ENCODE peak calls at places on chromosomes 16 and 17, in four cellular contexts. One of them, this sample, is unnamed.

GRCh38 chr17:75853410-75853809 is 1.7 kb downstream of the WBP2 start:
- DNase-seq in HepG2: no peak
- DNase-seq in K562: no peak
- DNase-seq in GM12878: no peak
- DNase-seq in this sample: no peak

GRCh38 chr16:51562896-51563295 is 411.8 kb upstream of the SALL1 start:
- DNase-seq in GM12878: no peak
- DNase-seq in HepG2: no peak
- DNase-seq in K562: no peak
- DNase-seq in this sample: no peak

GRCh38 chr16:1124795-1125194 is 28.1 kb upstream of the CACNA1H start:
- DNase-seq in K562: no peak
- DNase-seq in HepG2: no peak
- DNase-seq in GM12878: no peak
- DNase-seq in this sample: no peak

GRCh38 chr17:20213429-20213828 is 204.3 kb downstream of the SPECC1 start:
- DNase-seq in GM12878: no peak
- DNase-seq in HepG2: no peak
- DNase-seq in K562: no peak
- DNase-seq in this sample: no peak

GRCh38 chr17:47720754-47721533 is 12.1 kb upstream of the TBX21 start:
- DNase-seq in HepG2: no peak
- DNase-seq in GM12878: no peak
- DNase-seq in K562: no peak
- DNase-seq in this sample: peak

GRCh38 chr16:82093901-82094300 is 58.8 kb downstream of the HSD17B2 start:
- DNase-seq in K562: no peak
- DNase-seq in GM12878: no peak
- DNase-seq in HepG2: no peak
- DNase-seq in this sample: no peak

GRCh38 chr16:50247906-50248608 is 18.3 kb upstream of the ADCY7 start:
- DNase-seq in K562: no peak
- DNase-seq in GM12878: no peak
- DNase-seq in HepG2: no peak
- DNase-seq in this sample: no peak

GRCh38 chr16:82793550-82794244 is 166.9 kb downstream of the CDH13 start:
- DNase-seq in K562: no peak
- DNase-seq in GM12878: no peak
- DNase-seq in HepG2: no peak
- DNase-seq in this sample: no peak

GRCh38 chr17:9976283-9977009 is 71.4 kb upstream of the RCVRN start:
- DNase-seq in K562: no peak
- DNase-seq in GM12878: no peak
- DNase-seq in HepG2: no peak
- DNase-seq in this sample: no peak

GRCh38 chr16:678858-679807 is 1.1 kb upstream of the STUB1 start:
- DNase-seq in K562: peak
- DNase-seq in GM12878: no peak
- DNase-seq in HepG2: peak
- DNase-seq in this sample: no peak

GRCh38 chr16:48536600-48537200 is 73.3 kb downstream of the N4BP1 start:
- DNase-seq in K562: no peak
- DNase-seq in GM12878: no peak
- DNase-seq in HepG2: no peak
- DNase-seq in this sample: no peak

GRCh38 chr16:67514382-67514828 is 14.2 kb upstream of the RIPOR1 start:
- DNase-seq in K562: peak
- DNase-seq in HepG2: peak
- DNase-seq in GM12878: peak
- DNase-seq in this sample: no peak

GRCh38 chr16:52912565-52913173 is 140.0 kb downstream of the CHD9NB start:
- DNase-seq in K562: peak
- DNase-seq in GM12878: peak
- DNase-seq in HepG2: peak
- DNase-seq in this sample: peak

GRCh38 chr16:82990155-82990554 is 363.4 kb downstream of the CDH13 start:
- DNase-seq in K562: no peak
- DNase-seq in HepG2: no peak
- DNase-seq in GM12878: no peak
- DNase-seq in this sample: no peak

GRCh38 chr17:34163681-34164080 is 91.4 kb upstream of the CCL2 start:
- DNase-seq in K562: peak
- DNase-seq in HepG2: peak
- DNase-seq in GM12878: no peak
- DNase-seq in this sample: peak

GRCh38 chr16:30997887-30998711 is 12.3 kb downstream of the STX1B start:
- DNase-seq in HepG2: peak
- DNase-seq in GM12878: no peak
- DNase-seq in K562: no peak
- DNase-seq in this sample: no peak
- TF ChIP-seq SP1 in HepG2: no peak
- TF ChIP-seq SP1 in GM12878: no peak
- TF ChIP-seq SP1 in K562: no peak
- TF ChIP-seq SP1 in this sample: no peak

DNA sequence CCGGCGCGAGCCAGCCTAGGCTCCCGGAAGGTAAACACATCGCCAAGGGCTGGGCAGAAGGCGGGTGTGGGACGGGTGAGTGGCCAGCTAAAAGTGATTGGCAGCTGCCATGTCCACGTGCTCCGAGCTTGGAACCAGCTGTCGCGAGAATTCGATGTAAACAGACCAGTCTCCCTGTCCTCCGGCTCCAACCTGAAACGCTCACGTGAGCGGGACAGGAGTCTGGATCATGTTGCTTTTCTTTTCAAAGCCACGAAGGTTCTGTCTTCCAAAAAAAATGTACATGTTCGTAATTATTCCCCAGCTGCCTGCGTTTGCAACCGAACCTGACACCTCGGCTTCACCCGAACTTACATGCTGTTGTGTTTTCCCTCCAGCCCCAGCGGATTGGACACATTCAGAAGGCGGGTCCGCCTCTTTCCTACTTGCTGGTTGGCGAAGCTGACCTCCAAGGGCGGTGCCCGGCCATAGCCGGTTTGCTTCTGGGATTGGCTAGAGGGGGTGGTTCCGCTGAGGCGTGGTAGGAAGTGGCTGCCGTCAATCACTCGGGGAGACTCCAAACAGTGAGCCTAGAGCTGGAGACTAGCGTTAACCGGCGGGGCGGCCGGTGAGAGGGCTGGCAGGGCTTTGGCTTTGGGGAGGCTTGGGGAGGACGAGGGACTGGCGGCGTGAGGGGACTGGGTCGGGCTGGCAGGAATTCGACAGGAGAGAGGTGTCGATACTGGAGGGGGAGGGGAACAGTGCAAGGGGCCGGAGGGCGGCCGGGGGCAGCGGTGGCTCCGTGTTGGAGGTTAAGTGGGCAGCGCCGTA is at the start of gene BCAS3:
- DNase-seq in GM12878: peak
- DNase-seq in HepG2: peak
- DNase-seq in K562: peak
- DNase-seq in this sample: peak
- TF ChIP-seq POLR2A in GM12878: peak
- TF ChIP-seq POLR2A in HepG2: peak
- TF ChIP-seq POLR2A in K562: peak
- TF ChIP-seq POLR2A in this sample: peak

DNA sequence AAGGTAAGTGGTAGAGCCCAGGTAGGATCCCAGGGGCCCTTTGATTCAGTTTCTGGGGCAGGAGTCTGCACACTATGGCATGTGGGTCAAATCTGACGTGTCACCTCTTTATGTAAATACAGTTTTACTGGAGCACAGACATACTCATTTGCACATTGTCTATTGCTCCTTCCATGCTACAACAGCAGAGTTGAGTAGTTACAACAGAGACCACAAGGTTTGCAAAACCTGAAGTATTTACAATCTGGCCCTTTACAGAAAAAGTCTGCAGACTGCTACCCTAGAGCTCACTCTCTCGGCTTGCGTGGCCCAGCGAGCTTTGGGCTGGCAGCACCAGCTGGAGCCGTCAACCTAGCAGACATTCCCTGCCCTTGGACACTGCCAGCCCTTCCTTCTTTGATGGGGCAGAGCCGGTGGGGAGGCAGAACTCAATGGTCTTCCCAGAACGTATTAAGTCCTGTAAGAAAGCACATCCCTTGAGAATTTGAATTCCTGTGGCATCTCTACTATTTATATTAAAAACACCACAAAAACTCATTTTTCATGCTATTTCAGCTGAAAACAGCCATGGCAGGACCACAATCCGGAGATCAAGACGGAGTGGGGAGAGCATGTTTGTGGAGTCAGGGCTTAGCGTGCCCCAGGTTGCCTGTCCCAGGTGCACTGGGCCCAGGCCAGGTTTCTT is 133.1 kb upstream of the NUDT7 start:
- DNase-seq in K562: no peak
- DNase-seq in HepG2: no peak
- DNase-seq in GM12878: no peak
- DNase-seq in this sample: no peak
- TF ChIP-seq GABPA in K562: no peak
- TF ChIP-seq GABPA in HepG2: no peak
- TF ChIP-seq GABPA in GM12878: no peak
- TF ChIP-seq GABPA in this sample: no peak

DNA sequence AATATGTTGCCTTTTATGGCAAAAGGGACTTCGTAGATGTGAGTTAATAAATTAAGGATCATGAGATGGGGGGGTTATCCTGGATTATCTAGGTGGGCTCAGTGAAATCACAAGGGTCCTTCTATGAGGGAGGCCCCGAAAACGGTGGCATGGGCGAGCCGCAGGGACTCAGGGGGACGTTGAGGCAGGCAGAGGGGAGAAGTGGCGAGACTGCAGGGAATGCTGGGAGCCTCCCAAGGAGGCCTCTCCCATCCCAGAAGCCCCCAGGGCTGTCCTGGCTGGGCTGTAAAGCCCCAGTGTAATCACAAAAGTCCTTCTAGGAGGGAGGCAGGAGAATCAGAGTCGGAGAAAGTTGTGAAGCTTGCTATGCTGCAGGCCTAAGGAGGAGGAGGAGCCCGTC is 35.0 kb downstream of the ITGAE start:
- DNase-seq in HepG2: no peak
- DNase-seq in K562: no peak
- DNase-seq in GM12878: no peak
- DNase-seq in this sample: no peak
- TF ChIP-seq SP1 in HepG2: no peak
- TF ChIP-seq SP1 in K562: no peak
- TF ChIP-seq SP1 in GM12878: no peak
- TF ChIP-seq SP1 in this sample: no peak

DNA sequence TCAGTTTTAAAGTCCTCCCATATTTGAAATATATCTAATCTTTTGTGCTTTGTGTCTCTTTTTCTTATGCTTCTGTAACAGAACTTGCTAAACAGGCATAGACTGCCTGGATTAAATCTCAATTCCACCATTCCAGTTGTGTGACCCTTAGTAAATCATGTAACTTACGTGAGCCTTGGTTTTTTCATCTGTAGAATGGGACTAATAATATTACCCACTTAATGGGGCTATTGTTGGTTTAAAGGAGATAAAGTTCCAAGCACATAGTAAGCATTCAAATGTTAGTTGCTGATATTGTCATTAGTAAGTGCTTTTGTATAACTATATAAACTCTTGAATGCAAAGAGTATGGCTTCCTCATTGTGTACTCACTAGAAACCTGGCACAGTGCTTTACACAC is 5.9 kb upstream of the VWA3A start:
- DNase-seq in HepG2: no peak
- DNase-seq in GM12878: no peak
- DNase-seq in K562: no peak
- DNase-seq in this sample: no peak
- TF ChIP-seq POLR2A in HepG2: no peak
- TF ChIP-seq POLR2A in GM12878: no peak
- TF ChIP-seq POLR2A in K562: no peak
- TF ChIP-seq POLR2A in this sample: no peak

GRCh38 chr17:74040729-74041128 is 162.7 kb upstream of the RPL38 start:
- DNase-seq in GM12878: no peak
- DNase-seq in K562: no peak
- DNase-seq in HepG2: no peak
- DNase-seq in this sample: no peak

GRCh38 chr17:74040291-74040690 is 163.2 kb upstream of the RPL38 start:
- DNase-seq in K562: no peak
- DNase-seq in HepG2: no peak
- DNase-seq in GM12878: no peak
- DNase-seq in this sample: no peak

GRCh38 chr17:74042241-74042640 is 161.2 kb upstream of the RPL38 start:
- DNase-seq in HepG2: no peak
- DNase-seq in K562: no peak
- DNase-seq in GM12878: no peak
- DNase-seq in this sample: no peak

GRCh38 chr17:74043976-74044375 is 159.5 kb upstream of the RPL38 start:
- DNase-seq in K562: no peak
- DNase-seq in HepG2: no peak
- DNase-seq in GM12878: no peak
- DNase-seq in this sample: no peak

DNA sequence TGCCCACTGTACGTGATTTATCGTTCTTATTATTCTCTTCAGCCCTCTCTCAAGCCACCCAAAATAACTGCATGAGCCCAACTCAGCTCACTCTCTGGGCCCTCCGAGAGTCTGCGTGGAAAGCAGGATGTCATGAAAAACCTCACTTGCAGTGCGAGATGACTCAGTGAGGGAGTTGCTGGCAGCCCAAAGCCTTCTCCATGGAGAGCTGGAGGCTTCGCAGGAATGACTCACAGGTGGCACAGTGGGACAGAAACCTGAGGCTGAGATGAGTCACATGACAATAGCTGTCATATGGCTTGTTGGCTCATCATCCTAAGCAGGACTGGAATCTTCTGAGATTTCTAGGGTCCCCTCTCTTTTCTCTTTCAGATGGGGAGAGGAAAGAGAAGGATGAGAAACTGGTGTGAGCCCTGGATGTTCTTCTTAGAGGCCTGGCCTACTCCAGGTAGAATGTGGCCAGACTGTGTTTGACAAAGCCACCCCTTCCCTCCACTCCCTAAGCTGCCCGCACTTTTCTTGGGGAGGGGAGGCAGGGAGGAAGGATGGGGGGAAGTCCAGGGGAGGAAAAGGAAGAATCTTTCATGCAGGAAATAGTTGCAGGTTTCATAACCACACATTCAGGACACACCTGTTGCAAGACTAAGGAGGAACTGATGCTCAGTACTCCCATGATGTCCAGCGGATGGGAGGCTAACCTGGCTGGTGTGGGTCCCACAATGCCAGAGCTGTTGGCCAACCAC is 160.6 kb upstream of the RPL38 start:
- DNase-seq in K562: no peak
- DNase-seq in HepG2: peak
- DNase-seq in GM12878: no peak
- DNase-seq in this sample: no peak
- TF ChIP-seq GABPA in K562: no peak
- TF ChIP-seq GABPA in HepG2: no peak
- TF ChIP-seq GABPA in GM12878: no peak
- TF ChIP-seq GABPA in this sample: no peak

DNA sequence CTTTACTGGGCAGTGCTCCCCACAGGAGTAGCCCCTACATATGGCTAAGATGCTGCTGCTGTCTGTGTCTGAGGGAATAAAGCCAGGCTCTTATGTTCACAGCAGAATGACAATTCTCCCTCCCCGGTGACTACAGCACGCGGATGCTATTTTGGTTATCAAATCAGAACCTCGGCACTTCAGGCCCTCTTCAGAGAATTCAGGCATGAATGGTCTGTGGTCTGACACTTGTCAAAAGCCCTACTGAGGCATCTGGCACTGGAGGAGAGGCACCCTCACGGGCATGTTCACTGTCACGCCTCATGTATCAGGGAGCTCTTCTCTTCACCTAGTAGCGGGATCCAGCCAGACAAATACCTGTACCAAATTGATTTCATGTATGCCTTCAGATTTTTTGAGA is 30.4 kb downstream of the KIAA0513 start:
- DNase-seq in HepG2: no peak
- DNase-seq in K562: no peak
- DNase-seq in GM12878: peak
- DNase-seq in this sample: no peak
- TF ChIP-seq SP1 in HepG2: no peak
- TF ChIP-seq SP1 in K562: no peak
- TF ChIP-seq SP1 in GM12878: no peak
- TF ChIP-seq SP1 in this sample: no peak

This sample was measured in H1.